ENCODE peak calls at places on chromosomes 11 and 22, in five cellular contexts. O is anterior cingulate cortex, K is small intestine, M is ACHN, W is lung microvascular endothelial cell. H is an unnamed sample.

GRCh38 chr11:19598456-19598855 is 114.2 kb upstream of the NAV2 start:
- DNase-seq in K (no peak), W (no peak), O (no peak), M (peak; percentile 14), H (no peak)

GRCh38 chr22:16717699-16718558 is 107.3 kb downstream of the XKR3 start:
- DNase-seq in M (no peak), W (no peak), K (no peak), O (no peak), H (no peak)

GRCh38 chr11:91133361-91133760 is 910.5 kb upstream of the CHORDC1 start:
- DNase-seq in W (no peak), M (no peak), O (no peak), K (no peak), H (no peak)

GRCh38 chr22:22061085-22062077 is 78.8 kb upstream of the TOP3B start:
- DNase-seq in W (peak; percentile 12), K (no peak), O (no peak), M (no peak), H (no peak)

GRCh38 chr11:13949876-13950275 is 12.6 kb upstream of the SPON1 start:
- DNase-seq in W (peak; percentile 20), K (no peak), O (no peak), M (peak; percentile 8), H (no peak)

GRCh38 chr11:2519879-2520735 is 75.3 kb downstream of the KCNQ1 start:
- DNase-seq in O (no peak), K (no peak), M (no peak), W (no peak), H (peak; percentile 10)

GRCh38 chr22:43446037-43446803 is 34.4 kb downstream of the MPPED1 start:
- DNase-seq in K (no peak), M (no peak), W (peak; percentile 30), O (no peak), H (no peak)

GRCh38 chr11:88535916-88536547 is 198.5 kb upstream of the CTSC start:
- DNase-seq in W (peak; percentile 62), O (no peak), M (peak; percentile 90), K (no peak), H (no peak)

GRCh38 chr11:1048375-1049070 is 12.0 kb upstream of the MUC6 start:
- DNase-seq in M (no peak), W (peak; percentile 29), O (no peak), K (no peak), H (no peak)

GRCh38 chr22:46018859-46019258 is 41.9 kb upstream of the WNT7B start:
- DNase-seq in M (no peak), O (no peak), W (no peak), K (no peak), H (no peak)

GRCh38 chr11:129853508-129854228 is 38.0 kb downstream of the TMEM45B start:
- DNase-seq in W (peak; percentile 83), K (peak; percentile 71), O (no peak), M (no peak), H (peak; percentile 28)

GRCh38 chr11:84655729-84656128 is 971.4 kb downstream of the DLG2 start:
- DNase-seq in W (no peak), O (no peak), M (no peak), K (no peak), H (no peak)

GRCh38 chr11:109132539-109132938 is 289.5 kb upstream of the C11orf87 start:
- DNase-seq in K (no peak), W (no peak), O (no peak), M (no peak), H (no peak)

GRCh38 chr22:49994361-49995058 is 18.1 kb downstream of the IL17REL start:
- DNase-seq in O (no peak), K (no peak), W (no peak), M (no peak), H (no peak)

GRCh38 chr22:49241174-49241851 is 586.4 kb downstream of the BRD1 start:
- DNase-seq in W (no peak), K (no peak), O (no peak), M (no peak), H (no peak)

GRCh38 chr11:101987370-101987769 is 59.9 kb upstream of the CFAP300 start:
- DNase-seq in K (no peak), M (no peak), O (no peak), W (no peak), H (no peak)

GRCh38 chr11:23318670-23319069 is 458.4 kb upstream of the CCDC179 start:
- DNase-seq in M (no peak), O (no peak), W (no peak), K (no peak), H (no peak)

GRCh38 chr11:67054851-67055523 is 1.7 kb upstream of the RHOD start:
- DNase-seq in O (no peak), W (no peak), M (no peak), K (peak; percentile 98), H (no peak)

GRCh38 chr22:24512043-24512442 is 16.9 kb downstream of the UPB1 start:
- DNase-seq in O (no peak), K (no peak), M (no peak), W (no peak), H (no peak)

GRCh38 chr22:26713823-26714449 is 56.5 kb downstream of the MIAT start:
- DNase-seq in M (no peak), O (no peak), W (peak; percentile 34), K (no peak), H (no peak)

GRCh38 chr22:39392341-39392948 is 7.1 kb upstream of the TAB1 start:
- DNase-seq in K (no peak), O (no peak), W (no peak), M (no peak), H (no peak)

GRCh38 chr22:22431271-22432220 is 77.0 kb downstream of the ZNF280B start:
- DNase-seq in K (peak; percentile 55), O (peak; percentile 34), M (peak; percentile 49), W (peak; percentile 62), H (peak; percentile 55)

GRCh38 chr11:114832532-114833125 is 154.3 kb downstream of the NXPE2 start:
- DNase-seq in M (no peak), K (no peak), W (no peak), O (no peak), H (no peak)

GRCh38 chr22:38868886-38869381 is 3.1 kb downstream of the CBX6 start:
- DNase-seq in M (peak; percentile 70), W (peak; percentile 80), O (peak; percentile 76), K (peak; percentile 69), H (peak; percentile 86)

GRCh38 chr11:75431533-75432525 is 1.2 kb downstream of the KLHL35 start:
- DNase-seq in O (no peak), W (no peak), M (no peak), K (no peak), H (no peak)

GRCh38 chr22:31210830-31211503 is 1.1 kb upstream of the LIMK2 start:
- DNase-seq in M (no peak), K (peak; percentile 68), O (no peak), W (peak; percentile 91), H (no peak)

GRCh38 chr11:15976433-15977045 is 379.8 kb downstream of the SOX6 start:
- DNase-seq in W (no peak), K (no peak), O (no peak), M (no peak), H (no peak)

GRCh38 chr11:134152692-134153091 is 71.1 kb downstream of the NCAPD3 start:
- DNase-seq in W (no peak), M (no peak), K (no peak), O (no peak), H (no peak)

GRCh38 chr11:75301602-75302345 is 49.7 kb downstream of the ARRB1 start:
- DNase-seq in K (peak; percentile 54), W (no peak), M (no peak), O (no peak), H (no peak)

GRCh38 chr11:130585545-130585944 is 137.1 kb downstream of the ADAMTS15 start:
- DNase-seq in M (peak; percentile 27), K (no peak), O (no peak), W (no peak), H (no peak)

GRCh38 chr11:27770576-27770975 is 70.3 kb upstream of the BDNF start:
- DNase-seq in M (peak; percentile 53), K (no peak), O (no peak), W (no peak), H (no peak)

GRCh38 chr11:695606-696381 is at the start of gene TMEM80:
- DNase-seq in K (peak; percentile 99), O (peak; percentile 98), W (peak; percentile 99), M (peak; percentile 96), H (peak; percentile 95)

GRCh38 chr22:26672060-26672471 is 14.7 kb downstream of the MIAT start:
- DNase-seq in M (no peak), K (no peak), W (no peak), O (no peak), H (peak; percentile 25)

GRCh38 chr22:23397618-23398567 is 182.2 kb downstream of the IGLL1 start:
- DNase-seq in W (no peak), O (no peak), M (no peak), K (no peak), H (no peak)

GRCh38 chr11:125375146-125375545 is 120.9 kb downstream of the FEZ1 start:
- DNase-seq in O (no peak), K (no peak), W (no peak), M (no peak), H (no peak)

GRCh38 chr11:27277843-27278242 is 85.2 kb downstream of the CCDC34 start:
- DNase-seq in M (no peak), K (no peak), O (no peak), W (no peak), H (no peak)

H was measured in activated CD8-positive, alpha-beta memory T cell treated with anti-CD3 and anti-CD28 coated beads, Interleukin-2, amount 50 U/mL, for 4 hours.